ENCODE peak calls at places on chromosome 10, in six cellular contexts. One of them, this sample, is unnamed.

GRCh38 chr10:95243318-95243617 is 47.5 kb downstream of the PDLIM1 start:
- DNase-seq in right lobe of liver: no peak
- DNase-seq in activated CD4-positive, alpha-beta T cell treated with anti-CD3 and anti-CD28 coated beads, Interleukin-2, amount 10 ng/mL, durations not matched to agents 7 days and 5 days: no peak
- DNase-seq in activated effector memory CD4-positive, alpha-beta T cell treated with anti-CD3 and anti-CD28 coated beads, Interleukin-2, amount 50 U/mL, for 16 hours: no peak
- DNase-seq in putamen: no peak
- DNase-seq in neuronal stem cell: no peak
- DNase-seq in this sample: no peak

GRCh38 chr10:33114451-33114944 is 156.5 kb upstream of the ITGB1 start:
- DNase-seq in right lobe of liver: no peak
- DNase-seq in activated CD4-positive, alpha-beta T cell treated with anti-CD3 and anti-CD28 coated beads, Interleukin-2, amount 10 ng/mL, durations not matched to agents 7 days and 5 days: no peak
- DNase-seq in activated effector memory CD4-positive, alpha-beta T cell treated with anti-CD3 and anti-CD28 coated beads, Interleukin-2, amount 50 U/mL, for 16 hours: no peak
- DNase-seq in putamen: no peak
- DNase-seq in neuronal stem cell: no peak
- DNase-seq in this sample: no peak

GRCh38 chr10:56606202-56606601 is 245.1 kb upstream of the ZWINT start:
- DNase-seq in right lobe of liver: no peak
- DNase-seq in activated CD4-positive, alpha-beta T cell treated with anti-CD3 and anti-CD28 coated beads, Interleukin-2, amount 10 ng/mL, durations not matched to agents 7 days and 5 days: no peak
- DNase-seq in activated effector memory CD4-positive, alpha-beta T cell treated with anti-CD3 and anti-CD28 coated beads, Interleukin-2, amount 50 U/mL, for 16 hours: no peak
- DNase-seq in putamen: no peak
- DNase-seq in neuronal stem cell: no peak
- DNase-seq in this sample: no peak

GRCh38 chr10:15152556-15152955 is 15.9 kb downstream of the NMT2 start:
- DNase-seq in right lobe of liver: no peak
- DNase-seq in activated CD4-positive, alpha-beta T cell treated with anti-CD3 and anti-CD28 coated beads, Interleukin-2, amount 10 ng/mL, durations not matched to agents 7 days and 5 days: no peak
- DNase-seq in activated effector memory CD4-positive, alpha-beta T cell treated with anti-CD3 and anti-CD28 coated beads, Interleukin-2, amount 50 U/mL, for 16 hours: no peak
- DNase-seq in putamen: no peak
- DNase-seq in neuronal stem cell: no peak
- DNase-seq in this sample: no peak

GRCh38 chr10:77283326-77283725 is 354.3 kb downstream of the KCNMA1 start:
- DNase-seq in right lobe of liver: no peak
- DNase-seq in activated CD4-positive, alpha-beta T cell treated with anti-CD3 and anti-CD28 coated beads, Interleukin-2, amount 10 ng/mL, durations not matched to agents 7 days and 5 days: no peak
- DNase-seq in activated effector memory CD4-positive, alpha-beta T cell treated with anti-CD3 and anti-CD28 coated beads, Interleukin-2, amount 50 U/mL, for 16 hours: no peak
- DNase-seq in putamen: no peak
- DNase-seq in neuronal stem cell: no peak
- DNase-seq in this sample: no peak

GRCh38 chr10:91713471-91714072 is 80.7 kb upstream of the PPP1R3C start:
- DNase-seq in right lobe of liver: no peak
- DNase-seq in activated CD4-positive, alpha-beta T cell treated with anti-CD3 and anti-CD28 coated beads, Interleukin-2, amount 10 ng/mL, durations not matched to agents 7 days and 5 days: no peak
- DNase-seq in activated effector memory CD4-positive, alpha-beta T cell treated with anti-CD3 and anti-CD28 coated beads, Interleukin-2, amount 50 U/mL, for 16 hours: no peak
- DNase-seq in putamen: no peak
- DNase-seq in neuronal stem cell: no peak
- DNase-seq in this sample: no peak

GRCh38 chr10:128092454-128092853 is 33.8 kb downstream of the MKI67 start:
- DNase-seq in right lobe of liver: no peak
- DNase-seq in activated CD4-positive, alpha-beta T cell treated with anti-CD3 and anti-CD28 coated beads, Interleukin-2, amount 10 ng/mL, durations not matched to agents 7 days and 5 days: no peak
- DNase-seq in activated effector memory CD4-positive, alpha-beta T cell treated with anti-CD3 and anti-CD28 coated beads, Interleukin-2, amount 50 U/mL, for 16 hours: no peak
- DNase-seq in putamen: no peak
- DNase-seq in neuronal stem cell: no peak
- DNase-seq in this sample: no peak

GRCh38 chr10:100496567-100496966 is 23.1 kb downstream of the SEC31B start:
- DNase-seq in right lobe of liver: no peak
- DNase-seq in activated CD4-positive, alpha-beta T cell treated with anti-CD3 and anti-CD28 coated beads, Interleukin-2, amount 10 ng/mL, durations not matched to agents 7 days and 5 days: no peak
- DNase-seq in activated effector memory CD4-positive, alpha-beta T cell treated with anti-CD3 and anti-CD28 coated beads, Interleukin-2, amount 50 U/mL, for 16 hours: no peak
- DNase-seq in putamen: no peak
- DNase-seq in neuronal stem cell: no peak
- DNase-seq in this sample: no peak

GRCh38 chr10:110142965-110143364 is 64.4 kb upstream of the MXI1 start:
- DNase-seq in right lobe of liver: no peak
- DNase-seq in activated CD4-positive, alpha-beta T cell treated with anti-CD3 and anti-CD28 coated beads, Interleukin-2, amount 10 ng/mL, durations not matched to agents 7 days and 5 days: no peak
- DNase-seq in activated effector memory CD4-positive, alpha-beta T cell treated with anti-CD3 and anti-CD28 coated beads, Interleukin-2, amount 50 U/mL, for 16 hours: no peak
- DNase-seq in putamen: no peak
- DNase-seq in neuronal stem cell: no peak
- DNase-seq in this sample: no peak

GRCh38 chr10:96044686-96045085 is 1.3 kb downstream of the CCNJ start:
- DNase-seq in right lobe of liver: no peak
- DNase-seq in activated CD4-positive, alpha-beta T cell treated with anti-CD3 and anti-CD28 coated beads, Interleukin-2, amount 10 ng/mL, durations not matched to agents 7 days and 5 days: no peak
- DNase-seq in activated effector memory CD4-positive, alpha-beta T cell treated with anti-CD3 and anti-CD28 coated beads, Interleukin-2, amount 50 U/mL, for 16 hours: no peak
- DNase-seq in putamen: no peak
- DNase-seq in neuronal stem cell: no peak
- DNase-seq in this sample: peak

GRCh38 chr10:43229208-43230061 is 37.4 kb downstream of the RASGEF1A start:
- DNase-seq in right lobe of liver: peak
- DNase-seq in activated CD4-positive, alpha-beta T cell treated with anti-CD3 and anti-CD28 coated beads, Interleukin-2, amount 10 ng/mL, durations not matched to agents 7 days and 5 days: peak
- DNase-seq in activated effector memory CD4-positive, alpha-beta T cell treated with anti-CD3 and anti-CD28 coated beads, Interleukin-2, amount 50 U/mL, for 16 hours: peak
- DNase-seq in putamen: no peak
- DNase-seq in neuronal stem cell: peak
- DNase-seq in this sample: no peak

GRCh38 chr10:26787362-26787761 is 73.4 kb downstream of the ABI1 start:
- DNase-seq in right lobe of liver: no peak
- DNase-seq in activated CD4-positive, alpha-beta T cell treated with anti-CD3 and anti-CD28 coated beads, Interleukin-2, amount 10 ng/mL, durations not matched to agents 7 days and 5 days: no peak
- DNase-seq in activated effector memory CD4-positive, alpha-beta T cell treated with anti-CD3 and anti-CD28 coated beads, Interleukin-2, amount 50 U/mL, for 16 hours: no peak
- DNase-seq in putamen: no peak
- DNase-seq in neuronal stem cell: no peak
- DNase-seq in this sample: no peak

GRCh38 chr10:89283988-89284475 is 17.8 kb upstream of the IFIT2 start:
- DNase-seq in right lobe of liver: no peak
- DNase-seq in activated CD4-positive, alpha-beta T cell treated with anti-CD3 and anti-CD28 coated beads, Interleukin-2, amount 10 ng/mL, durations not matched to agents 7 days and 5 days: no peak
- DNase-seq in activated effector memory CD4-positive, alpha-beta T cell treated with anti-CD3 and anti-CD28 coated beads, Interleukin-2, amount 50 U/mL, for 16 hours: no peak
- DNase-seq in putamen: no peak
- DNase-seq in neuronal stem cell: no peak
- DNase-seq in this sample: peak

GRCh38 chr10:75717126-75717916 is 285.9 kb downstream of the LRMDA start:
- DNase-seq in right lobe of liver: no peak
- DNase-seq in activated CD4-positive, alpha-beta T cell treated with anti-CD3 and anti-CD28 coated beads, Interleukin-2, amount 10 ng/mL, durations not matched to agents 7 days and 5 days: no peak
- DNase-seq in activated effector memory CD4-positive, alpha-beta T cell treated with anti-CD3 and anti-CD28 coated beads, Interleukin-2, amount 50 U/mL, for 16 hours: no peak
- DNase-seq in putamen: no peak
- DNase-seq in neuronal stem cell: no peak
- DNase-seq in this sample: no peak